ENCODE peak calls at places on chromosomes 12 and 14, in four cellular contexts. L, U, S and X are unnamed samples.

GRCh38 chr12:2794261-2794735 is 472 bp upstream of the FKBP4 start:
- DNase-seq in L (no peak), U (peak), S (no peak), X (no peak)

GRCh38 chr12:2853626-2854025 is 3.2 kb downstream of the TEX52 start:
- DNase-seq in L (peak), U (peak), S (peak), X (no peak)

GRCh38 chr14:32898876-32899275 is 39.8 kb upstream of the NPAS3 start:
- DNase-seq in L (no peak), U (no peak), S (no peak), X (no peak)

GRCh38 chr12:57889541-57889989 is 43.0 kb upstream of the CTDSP2 start:
- DNase-seq in L (no peak), U (peak), S (no peak), X (peak)

GRCh38 chr12:55330446-55330845 is at the start of gene OR6C3:
- DNase-seq in L (no peak), U (no peak), S (no peak), X (no peak)

GRCh38 chr14:47442206-47442605 is 233.2 kb downstream of the MDGA2 start:
- DNase-seq in L (no peak), U (peak), S (no peak), X (no peak)

GRCh38 chr12:50050119-50050385 is 7.3 kb upstream of the ASIC1 start:
- DNase-seq in L (no peak), U (no peak), S (no peak), X (no peak)

GRCh38 chr12:78421011-78421410 is 443.6 kb upstream of the SYT1 start:
- DNase-seq in L (no peak), U (no peak), S (no peak), X (no peak)

GRCh38 chr14:28375295-28375694 is 391.3 kb upstream of the FOXG1 start:
- DNase-seq in L (no peak), U (peak), S (no peak), X (peak)

GRCh38 chr14:104137297-104138097 is 890 bp upstream of the KIF26A start:
- DNase-seq in L (peak), U (no peak), S (no peak), X (no peak)

GRCh38 chr14:55899531-55899930 is 218.7 kb upstream of the PELI2 start:
- DNase-seq in L (no peak), U (no peak), S (no peak), X (peak)

GRCh38 chr14:56633544-56633943 is 53.9 kb downstream of the TMEM260 start:
- DNase-seq in L (no peak), U (no peak), S (no peak), X (no peak)

GRCh38 chr14:101225116-101225728 is 321.7 kb upstream of the RTL1 start:
- DNase-seq in L (no peak), U (no peak), S (no peak), X (no peak)

GRCh38 chr14:101225729-101226152 is 322.2 kb upstream of the RTL1 start:
- DNase-seq in L (no peak), U (no peak), S (no peak), X (no peak)

GRCh38 chr14:44135972-44136371 is 371.1 kb downstream of the FSCB start:
- DNase-seq in L (no peak), U (no peak), S (no peak), X (no peak)

GRCh38 chr12:125187780-125188741 is 122.8 kb downstream of the AACS start:
- DNase-seq in L (no peak), U (no peak), S (no peak), X (no peak)

GRCh38 chr12:23204933-23205778 is 580.2 kb downstream of the ETNK1 start:
- DNase-seq in L (peak), U (peak), S (no peak), X (peak)

DNA sequence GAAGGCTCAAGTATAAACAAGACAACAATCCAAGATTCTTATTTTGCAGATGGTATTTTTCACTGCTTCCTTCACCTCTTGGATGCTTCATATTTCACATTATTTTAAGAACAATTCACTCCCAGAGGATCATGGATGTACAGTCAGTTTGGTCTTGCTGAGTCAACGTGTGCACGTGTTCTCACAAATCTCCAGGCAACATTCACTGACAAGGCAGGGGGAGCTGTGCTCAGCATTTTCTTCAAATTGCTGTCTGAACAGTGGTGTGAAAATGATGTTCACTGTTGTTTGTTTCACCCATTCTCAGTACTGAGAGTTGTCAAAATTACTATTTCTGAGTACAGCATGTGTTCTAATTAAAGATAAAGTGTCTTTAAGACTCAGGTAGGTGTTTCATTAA is 118.3 kb upstream of the SLC38A4 start:
- DNase-seq in L (no peak), U (peak), S (no peak), X (no peak)
- TF ChIP-seq CTCF in L (no peak), U (peak), S (no peak), X (peak)

GRCh38 chr12:109900752-109901580 is 892 bp downstream of the TCHP start:
- DNase-seq in L (no peak), U (no peak), S (no peak), X (no peak)

GRCh38 chr12:109902866-109903265 is 2.8 kb downstream of the TCHP start:
- DNase-seq in L (no peak), U (no peak), S (no peak), X (no peak)

GRCh38 chr12:109897029-109897428 is 3.0 kb upstream of the TCHP start:
- DNase-seq in L (no peak), U (no peak), S (no peak), X (no peak)

GRCh38 chr12:109896188-109896587 is 3.9 kb upstream of the TCHP start:
- DNase-seq in L (no peak), U (no peak), S (no peak), X (no peak)

GRCh38 chr12:109899783-109900751 is at the start of gene TCHP:
- DNase-seq in L (peak), U (peak), S (peak), X (peak)
- TF ChIP-seq CTCF in L (peak), U (peak), S (no peak), X (peak)

GRCh38 chr12:44976246-44976645 is 74.7 kb downstream of the DBX2 start:
- DNase-seq in L (no peak), U (no peak), S (no peak), X (no peak)

GRCh38 chr12:44968960-44969359 is 81.9 kb downstream of the DBX2 start:
- DNase-seq in L (no peak), U (no peak), S (no peak), X (no peak)

DNA sequence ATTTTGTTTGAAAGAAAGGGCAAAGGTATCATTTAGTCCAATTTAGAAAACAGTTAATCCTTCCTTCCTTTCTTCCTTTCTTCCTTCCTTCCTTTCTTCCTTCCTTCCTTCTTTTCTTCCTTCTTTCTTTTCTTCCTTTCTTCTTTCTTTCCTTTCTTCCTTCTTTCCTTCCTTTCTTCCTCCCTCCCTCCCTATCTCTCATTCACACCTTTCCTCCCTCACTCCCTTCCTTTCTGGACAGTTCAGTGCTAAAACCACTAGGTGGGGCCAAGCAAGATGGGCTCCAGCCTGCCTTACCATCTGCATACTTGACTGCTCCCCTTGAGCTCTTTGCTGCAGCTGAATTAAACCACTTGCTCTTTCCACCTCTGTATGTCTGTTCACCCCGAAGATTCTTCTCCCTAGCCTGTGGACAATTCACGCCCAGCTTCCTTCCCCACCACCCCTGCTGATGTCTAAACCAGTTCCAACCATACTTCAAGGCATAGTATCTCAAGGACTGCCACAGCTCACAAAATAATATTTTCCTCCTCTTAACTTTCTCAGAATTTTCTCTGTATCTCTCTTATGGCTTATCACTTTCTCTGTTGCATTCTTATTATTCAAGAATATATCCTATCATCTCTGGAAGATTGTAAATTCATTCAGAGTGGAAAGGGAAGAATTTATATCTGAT is 78.0 kb downstream of the DBX2 start:
- DNase-seq in L (peak), U (no peak), S (no peak), X (no peak)
- TF ChIP-seq CTCF in L (peak), U (peak), S (no peak), X (peak)

GRCh38 chr12:116927244-116927940 is 16.6 kb downstream of the FBXW8 start:
- DNase-seq in L (no peak), U (no peak), S (no peak), X (no peak)
- TF ChIP-seq CTCF in L (no peak), U (no peak), S (no peak), X (no peak)

GRCh38 chr14:29529418-29529817 is 398.2 kb downstream of the PRKD1 start:
- DNase-seq in L (no peak), U (no peak), S (no peak), X (no peak)
- TF ChIP-seq CTCF in L (no peak), U (peak), S (no peak), X (no peak)

GRCh38 chr12:51245476-51246253 is 7.0 kb downstream of the DAZAP2 start:
- DNase-seq in L (no peak), U (no peak), S (no peak), X (no peak)

GRCh38 chr12:51242896-51243295 is 4.3 kb downstream of the DAZAP2 start:
- DNase-seq in L (no peak), U (no peak), S (no peak), X (no peak)

GRCh38 chr12:51247523-51248206 is 9.0 kb downstream of the DAZAP2 start:
- DNase-seq in L (no peak), U (no peak), S (no peak), X (no peak)

GRCh38 chr12:51244269-51244668 is 5.6 kb downstream of the DAZAP2 start:
- DNase-seq in L (no peak), U (peak), S (no peak), X (no peak)

DNA sequence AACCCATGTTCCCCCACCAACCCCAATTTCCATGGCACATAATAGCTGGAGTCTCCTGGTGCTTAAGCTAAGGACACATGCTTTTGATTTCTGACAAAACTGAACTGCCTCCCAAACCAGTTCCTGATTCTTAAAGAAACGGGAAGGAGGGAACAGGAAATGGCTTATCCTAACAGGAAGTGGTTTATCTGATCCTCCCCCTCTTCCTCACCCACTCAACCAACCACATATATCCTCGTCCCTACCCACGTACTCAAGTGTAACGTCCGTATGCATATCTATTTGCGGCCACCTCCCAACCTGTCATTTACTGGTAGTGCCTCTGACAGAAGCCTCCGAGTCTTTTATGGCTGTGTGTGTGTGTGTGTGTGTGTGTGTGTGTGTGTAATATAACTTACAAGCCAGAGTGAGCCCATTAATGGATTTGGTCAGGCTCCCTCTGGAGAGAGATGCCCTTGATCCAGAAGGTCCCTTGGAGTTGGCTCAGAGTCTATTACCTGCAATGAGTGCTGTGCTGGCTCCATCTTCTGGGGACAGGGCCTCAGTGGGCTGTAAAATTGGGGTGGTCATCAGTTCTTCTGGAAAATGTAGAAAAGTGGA is 7.7 kb downstream of the DAZAP2 start:
- DNase-seq in L (no peak), U (peak), S (no peak), X (no peak)
- TF ChIP-seq CTCF in L (peak), U (peak), S (no peak), X (no peak)

GRCh38 chr14:23323838-23324454 is 2.7 kb downstream of the PABPN1 start:
- DNase-seq in L (no peak), U (no peak), S (no peak), X (no peak)

GRCh38 chr14:23324455-23324846 is 3.2 kb downstream of the PABPN1 start:
- DNase-seq in L (no peak), U (no peak), S (no peak), X (no peak)

GRCh38 chr14:23324993-23325392 is 3.7 kb downstream of the PABPN1 start:
- DNase-seq in L (no peak), U (no peak), S (no peak), X (no peak)

GRCh38 chr14:23326491-23327332 is 5.5 kb downstream of the PABPN1 start:
- DNase-seq in L (no peak), U (no peak), S (no peak), X (no peak)

DNA sequence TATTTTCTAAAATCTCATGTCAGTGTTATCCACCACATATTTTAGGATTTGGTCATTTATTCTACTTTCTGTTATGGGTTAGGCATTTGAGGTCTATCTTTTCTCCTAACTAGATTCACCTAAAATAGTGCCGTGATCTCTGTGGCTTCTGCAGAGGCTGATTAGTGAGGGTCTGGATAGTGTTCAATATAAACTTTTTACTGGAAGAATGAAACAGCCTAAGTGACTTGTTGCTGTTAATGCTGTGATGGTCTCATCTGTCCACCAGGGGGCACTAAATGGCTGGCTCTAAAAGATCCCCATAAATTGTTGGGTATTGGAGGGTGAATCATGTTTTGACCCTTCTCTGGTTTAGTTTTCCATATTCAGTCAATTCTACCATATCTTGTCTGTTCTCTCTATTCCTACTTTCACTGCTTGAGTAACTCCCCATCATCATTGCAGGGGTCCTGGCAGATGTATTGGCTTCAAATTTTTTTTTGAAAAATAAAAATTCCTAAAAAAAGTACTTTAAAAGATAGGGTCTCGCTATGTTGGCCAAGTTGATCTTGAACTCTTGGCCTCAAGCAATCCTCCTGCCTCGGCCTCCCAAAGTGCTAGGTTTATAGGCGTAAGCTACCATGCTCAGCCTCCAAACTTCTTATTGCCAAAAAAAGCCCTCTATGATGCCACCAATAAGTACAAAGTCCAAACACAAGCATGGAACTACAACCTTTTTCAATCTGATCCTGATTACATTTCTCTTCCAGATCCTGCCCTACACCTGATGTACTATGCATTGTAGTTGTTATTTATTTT is 6.9 kb downstream of the PABPN1 start:
- DNase-seq in L (peak), U (peak), S (peak), X (peak)
- TF ChIP-seq CTCF in L (peak), U (peak), S (no peak), X (peak)